ENCODE peak calls at places on chromosomes 6 and 20, in five cellular contexts. C, T, V, K and Q are unnamed samples.

GRCh38 chr6:44921787-44922186 is 406.3 kb upstream of the RUNX2 start:
- DNase-seq in V (peak), T (no peak), C (no peak), K (no peak), Q (no peak)

GRCh38 chr6:62013719-62014118 is 272.3 kb downstream of the KHDRBS2 start:
- DNase-seq in T (no peak), K (no peak), C (no peak), V (no peak), Q (no peak)

GRCh38 chr6:80223743-80224212 is 117.3 kb downstream of the BCKDHB start:
- DNase-seq in V (no peak), K (no peak), C (no peak), T (no peak), Q (peak)

GRCh38 chr20:43755851-43756250 is 29.0 kb upstream of the GTSF1L start:
- DNase-seq in T (no peak), V (no peak), K (no peak), C (no peak), Q (no peak)

GRCh38 chr20:63697357-63697867 is 960 bp downstream of the TNFRSF6B start:
- DNase-seq in V (no peak), K (peak), T (no peak), C (no peak), Q (no peak)

GRCh38 chr6:119481981-119482380 is 132.4 kb upstream of the MAN1A1 start:
- DNase-seq in C (no peak), K (no peak), V (no peak), T (no peak), Q (no peak)

GRCh38 chr6:157019733-157020132 is 242.6 kb downstream of the ARID1B start:
- DNase-seq in T (no peak), C (no peak), V (no peak), K (no peak), Q (no peak)

GRCh38 chr6:52262620-52263344 is 18.5 kb upstream of the IL17F start:
- DNase-seq in T (no peak), K (no peak), C (no peak), V (no peak), Q (no peak)

GRCh38 chr6:154157706-154158105 is 118.7 kb downstream of the OPRM1 start:
- DNase-seq in K (no peak), V (no peak), T (no peak), C (no peak), Q (no peak)

GRCh38 chr6:46306429-46306828 is 135.6 kb upstream of the ENPP5 start:
- DNase-seq in C (no peak), V (no peak), T (no peak), K (no peak), Q (no peak)

GRCh38 chr6:657743-658142 is 843 bp upstream of the HUS1B start:
- DNase-seq in T (no peak), V (no peak), K (no peak), C (no peak), Q (no peak)

GRCh38 chr6:149862901-149863595 is 1.1 kb downstream of the LRP11 start:
- DNase-seq in C (no peak), T (peak), V (peak), K (peak), Q (no peak)

GRCh38 chr6:23349521-23350147 is 776.4 kb upstream of the NRSN1 start:
- DNase-seq in C (no peak), K (no peak), V (peak), T (no peak), Q (peak)

GRCh38 chr6:77470983-77471382 is 7.7 kb upstream of the HTR1B start:
- DNase-seq in K (no peak), T (no peak), C (no peak), V (no peak), Q (no peak)

GRCh38 chr6:35445691-35446090 is 6.4 kb upstream of the FANCE start:
- DNase-seq in T (no peak), K (no peak), V (no peak), C (no peak), Q (no peak)